ENCODE peak calls at places on chromosomes 12 and 14, in eight cellular contexts. T is caudate nucleus, R is prostate gland, U is NCI-H510A, F is CD14-positive monocyte, S is posterior vena cava, M is activated T-helper 1 cell treated with Interleukin-2 at 50 U/mL for 16 hours, Z is Caki2. C is an unnamed sample.
A peak's percentile ranks its signal among the peaks of the same experiment; 100 is the strongest.

GRCh38 chr14:103716091-103716801 is 636 bp downstream of the ZFYVE21 start:
- DNase-seq in T (no peak), R (no peak), U (no peak), F (no peak), S (peak; percentile 87), M (no peak), Z (no peak), C (no peak)

GRCh38 chr12:120257041-120257821 is 8.3 kb downstream of the PXN start:
- DNase-seq in T (peak; percentile 47), R (peak; percentile 49), U (no peak), F (no peak), S (no peak), M (no peak), Z (peak; percentile 45), C (peak; percentile 67)

GRCh38 chr12:57604454-57605307 is at the start of gene DTX3:
- DNase-seq in T (peak; percentile 78), R (peak; percentile 66), U (peak; percentile 50), F (no peak), S (no peak), M (no peak), Z (no peak), C (peak; percentile 83)

GRCh38 chr14:35878272-35879140 is 52.4 kb downstream of the BRMS1L start:
- DNase-seq in T (no peak), R (no peak), U (no peak), F (no peak), S (no peak), M (no peak), Z (peak; percentile 50), C (no peak)

GRCh38 chr12:22271036-22271435 is 63.5 kb downstream of the ST8SIA1 start:
- DNase-seq in T (no peak), R (no peak), U (no peak), F (no peak), S (no peak), M (no peak), Z (peak; percentile 2), C (no peak)

GRCh38 chr14:56002876-56003625 is 115.2 kb upstream of the PELI2 start:
- DNase-seq in T (no peak), R (no peak), U (no peak), F (no peak), S (no peak), M (no peak), Z (no peak), C (no peak)

GRCh38 chr12:6235499-6235898 is 35.3 kb downstream of the CD9 start:
- DNase-seq in T (no peak), R (peak; percentile 94), U (peak; percentile 83), F (no peak), S (peak; percentile 52), M (no peak), Z (no peak), C (peak; percentile 34)

GRCh38 chr12:55965941-55966407 is at the start of gene PMEL:
- DNase-seq in T (no peak), R (no peak), U (no peak), F (no peak), S (no peak), M (no peak), Z (no peak), C (no peak)

GRCh38 chr14:51157012-51157411 is 62.1 kb upstream of the TRIM9 start:
- DNase-seq in T (no peak), R (no peak), U (no peak), F (no peak), S (no peak), M (no peak), Z (no peak), C (no peak)

GRCh38 chr12:40105265-40105514 is 691 bp downstream of the SLC2A13 start:
- DNase-seq in T (no peak), R (peak; percentile 21), U (no peak), F (no peak), S (peak; percentile 87), M (peak; percentile 1), Z (no peak), C (no peak)

GRCh38 chr14:95346266-95346665 is 26.6 kb upstream of the CLMN start:
- DNase-seq in T (no peak), R (no peak), U (no peak), F (no peak), S (no peak), M (no peak), Z (no peak), C (no peak)

GRCh38 chr14:102236026-102236425 is 68.9 kb downstream of the MOK start:
- DNase-seq in T (no peak), R (no peak), U (no peak), F (no peak), S (no peak), M (no peak), Z (no peak), C (no peak)

GRCh38 chr12:130456375-130457199 is 118.9 kb downstream of the PIWIL1 start:
- DNase-seq in T (no peak), R (peak; percentile 42), U (peak; percentile 19), F (no peak), S (no peak), M (no peak), Z (no peak), C (peak; percentile 58)

GRCh38 chr12:1201886-1202285 is 210.9 kb downstream of the ERC1 start:
- DNase-seq in T (no peak), R (no peak), U (no peak), F (no peak), S (no peak), M (no peak), Z (no peak), C (no peak)

GRCh38 chr12:113582521-113583218 is 111.0 kb upstream of the LHX5 start:
- DNase-seq in T (no peak), R (no peak), U (peak; percentile 40), F (no peak), S (no peak), M (no peak), Z (no peak), C (peak; percentile 9)

GRCh38 chr14:73723799-73724621 is 9.8 kb upstream of the PNMA1 start:
- DNase-seq in T (no peak), R (peak; percentile 47), U (no peak), F (no peak), S (peak; percentile 96), M (no peak), Z (peak; percentile 37), C (peak; percentile 39)

GRCh38 chr14:71582705-71583104 is 349.5 kb upstream of the RGS6 start:
- DNase-seq in T (no peak), R (no peak), U (no peak), F (no peak), S (no peak), M (no peak), Z (no peak), C (no peak)

GRCh38 chr12:63816031-63816430 is 28.5 kb upstream of the SRGAP1 start:
- DNase-seq in T (no peak), R (no peak), U (no peak), F (no peak), S (no peak), M (no peak), Z (no peak), C (no peak)

GRCh38 chr14:68549057-68549421 is 243.8 kb downstream of the ZFP36L1 start:
- DNase-seq in T (no peak), R (no peak), U (no peak), F (no peak), S (no peak), M (no peak), Z (peak; percentile 91), C (no peak)

GRCh38 chr14:76615331-76615730 is 145.9 kb upstream of the VASH1 start:
- DNase-seq in T (no peak), R (no peak), U (no peak), F (no peak), S (no peak), M (no peak), Z (no peak), C (no peak)

GRCh38 chr12:18810537-18811253 is 72.8 kb downstream of the CAPZA3 start:
- DNase-seq in T (no peak), R (no peak), U (no peak), F (no peak), S (no peak), M (no peak), Z (no peak), C (no peak)